ENCODE peak calls at places on chromosome 10, in five cellular contexts. C, V, D, S and U are unnamed samples.

GRCh38 chr10:629186-629998 is 60.1 kb downstream of the DIP2C start:
- DNase-seq in C (no peak), V (no peak), D (no peak), S (no peak), U (no peak)

GRCh38 chr10:42980553-42981357 is 96.1 kb upstream of the RET start:
- DNase-seq in C (no peak), V (no peak), D (no peak), S (no peak), U (no peak)

GRCh38 chr10:72243822-72244437 is 27.9 kb upstream of the ASCC1 start:
- DNase-seq in C (peak), V (peak), D (peak), S (no peak), U (peak)

GRCh38 chr10:132102717-132103110 is 37.0 kb downstream of the JAKMIP3 start:
- DNase-seq in C (no peak), V (no peak), D (no peak), S (no peak), U (no peak)

GRCh38 chr10:80739963-80740715 is 202.4 kb downstream of the SH2D4B start:
- DNase-seq in C (no peak), V (no peak), D (no peak), S (peak), U (no peak)

GRCh38 chr10:30606313-30606712 is 23.2 kb downstream of the LYZL2 start:
- DNase-seq in C (no peak), V (no peak), D (no peak), S (no peak), U (no peak)

GRCh38 chr10:128921389-128922022 is 545.5 kb upstream of the MGMT start:
- DNase-seq in C (no peak), V (no peak), D (no peak), S (no peak), U (no peak)

GRCh38 chr10:108000365-108000764 is 835.9 kb upstream of the SORCS1 start:
- DNase-seq in C (no peak), V (no peak), D (no peak), S (no peak), U (no peak)

GRCh38 chr10:132248455-132249231 is 59.1 kb downstream of the STK32C start:
- DNase-seq in C (no peak), V (no peak), D (peak), S (peak), U (no peak)

GRCh38 chr10:131891196-131891928 is 9.4 kb upstream of the PPP2R2D start:
- DNase-seq in C (peak), V (peak), D (no peak), S (peak), U (no peak)

GRCh38 chr10:99659868-99660366 is 608 bp downstream of the ENTPD7 start:
- DNase-seq in C (peak), V (no peak), D (peak), S (no peak), U (no peak)

GRCh38 chr10:68471586-68472408 is at the start of gene DNA2:
- DNase-seq in C (peak), V (peak), D (peak), S (peak), U (no peak)

GRCh38 chr10:85648279-85648754 is 718.3 kb downstream of the GRID1 start:
- DNase-seq in C (peak), V (no peak), D (no peak), S (no peak), U (no peak)

GRCh38 chr10:7354330-7355047 is 56.3 kb downstream of the SFMBT2 start:
- DNase-seq in C (peak), V (peak), D (no peak), S (no peak), U (no peak)

GRCh38 chr10:98168147-98168546 is 33.7 kb downstream of the R3HCC1L start:
- DNase-seq in C (no peak), V (no peak), D (no peak), S (peak), U (no peak)

GRCh38 chr10:36023939-36024338 is 381.8 kb upstream of the FZD8 start:
- DNase-seq in C (peak), V (peak), D (no peak), S (peak), U (peak)

GRCh38 chr10:48238826-48239520 is 35.5 kb downstream of the FRMPD2 start:
- DNase-seq in C (no peak), V (no peak), D (no peak), S (no peak), U (no peak)

GRCh38 chr10:4100324-4100826 is 315.4 kb upstream of the KLF6 start:
- DNase-seq in C (no peak), V (no peak), D (no peak), S (no peak), U (no peak)

GRCh38 chr10:43856299-43856698 is 207.6 kb upstream of the ZNF32 start:
- DNase-seq in C (no peak), V (no peak), D (no peak), S (no peak), U (no peak)

GRCh38 chr10:24207781-24208611 is 942 bp upstream of the KIAA1217 start:
- DNase-seq in C (peak), V (no peak), D (peak), S (peak), U (no peak)
- H3K4me3 ChIP-seq in C (no peak), V (no peak), D (no peak), S (no peak), U (no peak)

GRCh38 chr10:21511931-21512330 is 13.6 kb downstream of the SKIDA1 start:
- DNase-seq in C (no peak), V (no peak), D (no peak), S (no peak), U (no peak)
- H3K4me3 ChIP-seq in C (no peak), V (no peak), D (no peak), S (no peak), U (no peak)

DNA sequence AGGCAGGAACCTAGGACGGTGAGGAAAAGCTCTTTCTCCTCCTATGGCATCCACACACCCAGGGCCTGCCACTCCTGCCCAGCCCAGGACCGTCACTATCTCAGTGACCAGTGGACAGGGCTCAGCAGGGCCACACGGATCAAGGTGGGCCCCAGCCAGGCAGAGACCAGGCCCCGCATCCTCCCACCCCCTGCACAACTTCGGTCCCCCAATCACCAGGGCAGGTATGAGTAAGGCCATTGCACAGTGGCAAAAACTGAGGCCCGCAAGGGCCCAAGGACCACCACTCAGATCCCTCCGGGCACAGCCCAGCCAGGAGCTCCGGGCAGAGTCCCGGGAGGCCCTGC is 30.3 kb downstream of the OAT start:
- DNase-seq in C (no peak), V (no peak), D (no peak), S (no peak), U (no peak)
- H3K4me3 ChIP-seq in C (no peak), V (no peak), D (no peak), S (no peak), U (no peak)

GRCh38 chr10:11609492-11610093 is 1.9 kb downstream of the USP6NL start:
- DNase-seq in C (no peak), V (no peak), D (no peak), S (peak), U (no peak)
- H3K4me3 ChIP-seq in C (no peak), V (no peak), D (no peak), S (no peak), U (no peak)

GRCh38 chr10:23063387-23064287 is 31.7 kb upstream of the MSRB2 start:
- DNase-seq in C (no peak), V (peak), D (no peak), S (no peak), U (no peak)
- H3K4me3 ChIP-seq in C (no peak), V (no peak), D (no peak), S (no peak), U (no peak)

GRCh38 chr10:118754556-118755423 is at the start of gene CACUL1:
- DNase-seq in C (peak), V (peak), D (peak), S (peak), U (peak)

GRCh38 chr10:118754132-118754555 is 626 bp downstream of the CACUL1 start:
- DNase-seq in C (peak), V (no peak), D (peak), S (peak), U (no peak)

GRCh38 chr10:118753331-118753730 is 1.4 kb downstream of the CACUL1 start:
- DNase-seq in C (peak), V (peak), D (no peak), S (no peak), U (no peak)

GRCh38 chr10:118751272-118751671 is 3.5 kb downstream of the CACUL1 start:
- DNase-seq in C (no peak), V (no peak), D (no peak), S (no peak), U (no peak)

GRCh38 chr10:118752401-118752800 is 2.4 kb downstream of the CACUL1 start:
- DNase-seq in C (no peak), V (no peak), D (no peak), S (no peak), U (no peak)
- H3K4me3 ChIP-seq in C (no peak), V (no peak), D (no peak), S (no peak), U (no peak)

GRCh38 chr10:100828744-100829102 is 83.3 kb downstream of the PAX2 start:
- DNase-seq in C (no peak), V (no peak), D (peak), S (peak), U (no peak)

GRCh38 chr10:100829103-100829870 is 83.5 kb upstream of the SLF2 start:
- DNase-seq in C (no peak), V (no peak), D (no peak), S (peak), U (no peak)

GRCh38 chr10:100826983-100827818 is 81.8 kb downstream of the PAX2 start:
- DNase-seq in C (peak), V (no peak), D (peak), S (peak), U (no peak)

GRCh38 chr10:100826661-100826982 is 81.2 kb downstream of the PAX2 start:
- DNase-seq in C (no peak), V (no peak), D (no peak), S (no peak), U (no peak)

DNA sequence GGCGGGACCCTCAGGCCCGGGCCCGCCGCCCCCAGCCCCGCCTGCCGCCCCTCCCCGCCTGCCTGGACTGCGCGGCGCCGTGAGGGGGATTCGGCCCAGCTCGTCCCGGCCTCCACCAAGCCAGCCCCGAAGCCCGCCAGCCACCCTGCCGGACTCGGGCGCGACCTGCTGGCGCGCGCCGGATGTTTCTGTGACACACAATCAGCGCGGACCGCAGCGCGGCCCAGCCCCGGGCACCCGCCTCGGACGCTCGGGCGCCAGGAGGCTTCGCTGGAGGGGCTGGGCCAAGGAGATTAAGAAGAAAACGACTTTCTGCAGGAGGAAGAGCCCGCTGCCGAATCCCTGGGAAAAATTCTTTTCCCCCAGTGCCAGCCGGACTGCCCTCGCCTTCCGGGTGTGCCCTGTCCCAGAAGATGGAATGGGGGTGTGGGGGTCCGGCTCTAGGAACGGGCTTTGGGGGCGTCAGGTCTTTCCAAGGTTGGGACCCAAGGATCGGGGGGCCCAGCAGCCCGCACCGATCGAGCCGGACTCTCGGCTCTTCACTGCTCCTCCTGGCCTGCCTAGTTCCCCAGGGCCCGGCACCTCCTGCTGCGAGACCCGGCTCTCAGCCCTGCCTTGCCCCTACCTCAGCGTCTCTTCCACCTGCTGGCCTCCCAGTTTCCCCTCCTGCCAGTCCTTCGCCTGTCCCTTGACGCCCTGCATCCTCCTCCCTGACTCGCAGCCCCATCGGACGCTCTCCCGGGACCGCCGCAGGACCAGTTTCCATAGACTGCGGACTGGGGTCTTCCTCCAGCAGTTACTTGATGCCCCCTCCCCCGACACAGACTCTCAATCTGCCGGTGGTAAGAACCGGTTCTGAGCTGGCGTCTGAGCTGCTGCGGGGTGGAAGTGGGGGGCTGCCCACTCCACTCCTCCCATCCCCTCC is 82.7 kb downstream of the PAX2 start:
- DNase-seq in C (no peak), V (no peak), D (peak), S (peak), U (no peak)
- H3K4me3 ChIP-seq in C (no peak), V (no peak), D (no peak), S (no peak), U (no peak)

GRCh38 chr10:104580774-104581675 is 60.1 kb upstream of the SORCS3 start:
- DNase-seq in C (peak), V (peak), D (peak), S (peak), U (no peak)
- H3K4me3 ChIP-seq in C (no peak), V (no peak), D (no peak), S (no peak), U (no peak)

DNA sequence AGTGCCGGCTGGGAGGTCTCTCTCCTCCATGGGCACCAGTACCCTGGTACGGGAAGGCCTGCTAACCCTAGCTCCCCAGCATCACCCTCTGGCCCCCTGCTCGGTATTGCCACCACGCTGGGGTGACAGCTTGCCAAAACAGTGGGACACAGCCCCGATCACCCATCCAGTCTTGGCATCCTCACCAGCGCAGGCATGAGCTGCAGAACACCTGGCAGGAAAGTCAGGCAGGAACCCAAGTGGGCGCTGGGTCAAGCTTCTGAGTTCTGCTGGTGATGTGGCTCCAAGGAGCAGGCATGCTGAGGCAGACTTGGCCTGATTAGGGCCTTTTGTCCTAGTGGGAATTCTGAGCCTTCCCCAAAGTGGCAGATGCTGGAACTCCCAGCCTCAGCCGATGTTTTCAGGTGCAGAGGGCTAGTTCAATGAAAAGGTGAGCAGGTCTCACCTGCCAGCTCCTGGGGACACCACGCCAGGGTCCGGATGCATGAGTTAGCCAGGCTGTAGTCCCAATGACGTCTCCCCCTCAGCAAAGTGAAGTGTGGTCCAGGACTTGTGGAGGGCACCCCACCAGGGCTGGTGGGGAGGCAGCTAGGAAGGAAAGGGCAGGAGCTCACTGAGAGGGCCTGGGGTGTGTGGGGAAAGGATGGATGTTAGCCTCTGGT is 8.5 kb upstream of the ZNF22 start:
- DNase-seq in C (no peak), V (no peak), D (peak), S (no peak), U (no peak)
- H3K4me3 ChIP-seq in C (no peak), V (no peak), D (no peak), S (no peak), U (no peak)

DNA sequence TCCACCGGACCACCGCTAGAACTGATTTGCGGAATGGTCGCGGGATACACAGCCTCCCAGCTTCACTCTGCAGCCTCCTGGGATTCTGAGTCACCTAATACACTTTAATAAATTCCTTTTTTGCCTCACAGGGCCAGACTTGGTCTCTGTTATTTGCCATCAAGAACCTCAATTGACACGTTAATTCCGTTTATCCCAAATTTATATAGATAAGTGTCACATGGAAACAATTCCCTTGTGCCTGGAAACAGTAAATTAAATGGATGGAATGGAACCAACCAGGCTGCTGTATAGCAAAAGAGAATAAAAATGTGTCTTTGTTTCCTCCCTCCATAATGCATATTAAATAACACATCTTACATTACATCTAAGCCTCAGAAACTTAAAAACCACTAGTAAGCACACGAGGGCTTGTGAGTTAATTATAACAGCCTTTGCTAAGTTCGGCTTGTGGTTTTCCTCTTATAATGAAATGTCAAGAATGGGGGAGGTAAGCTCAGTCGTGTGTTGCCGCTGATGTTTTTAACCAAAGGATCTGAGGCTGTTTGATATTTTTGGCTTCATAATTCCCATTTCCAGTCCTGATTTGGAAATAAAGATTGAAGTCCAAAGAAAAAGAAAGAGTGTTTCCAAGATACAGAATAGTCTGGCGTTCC is 52.1 kb downstream of the ADRB1 start:
- DNase-seq in C (no peak), V (no peak), D (no peak), S (no peak), U (no peak)
- H3K4me3 ChIP-seq in C (no peak), V (no peak), D (no peak), S (no peak), U (no peak)